ENCODE peak calls at places on chromosomes 2 and 18, in five cellular contexts. E is body of pancreas; L is cardiac muscle cell; W is CD8-positive, alpha-beta T cell; V is mesothelial cell of epicardium. F is an unnamed sample.

GRCh38 chr18:55275042-55275897 is 312.7 kb downstream of the TCF4 start:
- DNase-seq in E (no peak), L (peak; percentile 79), W (no peak), V (no peak), F (no peak)

GRCh38 chr2:145230546-145230945 is 710.6 kb upstream of the ZEB2 start:
- DNase-seq in E (no peak), L (no peak), W (no peak), V (no peak), F (no peak)

GRCh38 chr2:38301969-38302702 is 74.9 kb downstream of the ATL2 start:
- DNase-seq in E (no peak), L (no peak), W (no peak), V (no peak), F (no peak)

GRCh38 chr2:99682280-99683060 is 192.7 kb upstream of the REV1 start:
- DNase-seq in E (no peak), L (peak; percentile 36), W (no peak), V (no peak), F (no peak)

GRCh38 chr2:60424233-60424632 is 129.2 kb downstream of the BCL11A start:
- DNase-seq in E (no peak), L (no peak), W (no peak), V (no peak), F (no peak)

GRCh38 chr2:204982303-204982702 is 437.0 kb downstream of the PARD3B start:
- DNase-seq in E (no peak), L (peak; percentile 7), W (no peak), V (no peak), F (no peak)

GRCh38 chr2:200578778-200579177 is 7.0 kb upstream of the AOX1 start:
- DNase-seq in E (peak; percentile 20), L (peak; percentile 61), W (no peak), V (no peak), F (no peak)

GRCh38 chr2:113138428-113139322 is 11.3 kb downstream of the IL1RN start:
- DNase-seq in E (peak; percentile 78), L (peak; percentile 80), W (no peak), V (no peak), F (peak; percentile 77)

GRCh38 chr2:85988210-85988913 is 99.6 kb upstream of the ST3GAL5 start:
- DNase-seq in E (no peak), L (no peak), W (no peak), V (no peak), F (no peak)

GRCh38 chr18:48820483-48821250 is 130.1 kb downstream of the SMAD7 start:
- DNase-seq in E (peak; percentile 5), L (no peak), W (no peak), V (peak; percentile 16), F (no peak)

GRCh38 chr2:120254178-120254577 is 1.5 kb downstream of the RALB start:
- DNase-seq in E (no peak), L (no peak), W (no peak), V (no peak), F (no peak)

GRCh38 chr18:32095156-32095555 is 3.5 kb downstream of the RNF138 start:
- DNase-seq in E (no peak), L (no peak), W (no peak), V (no peak), F (no peak)

GRCh38 chr18:32469190-32469611 is 1.5 kb downstream of the GAREM1 start:
- DNase-seq in E (peak; percentile 78), L (peak; percentile 43), W (no peak), V (no peak), F (peak; percentile 42)

GRCh38 chr18:43396266-43396665 is 119.0 kb upstream of the SYT4 start:
- DNase-seq in E (no peak), L (peak; percentile 40), W (no peak), V (no peak), F (no peak)

GRCh38 chr18:55783921-55784320 is 195.9 kb upstream of the TCF4 start:
- DNase-seq in E (no peak), L (no peak), W (no peak), V (no peak), F (no peak)

GRCh38 chr2:127022817-127023216 is 84.1 kb downstream of the BIN1 start:
- DNase-seq in E (no peak), L (no peak), W (no peak), V (no peak), F (no peak)

GRCh38 chr2:127025357-127026062 is 81.4 kb downstream of the BIN1 start:
- DNase-seq in E (peak; percentile 59), L (peak; percentile 94), W (peak; percentile 56), V (no peak), F (peak; percentile 42)

GRCh38 chr2:127027715-127028114 is 79.2 kb downstream of the BIN1 start:
- DNase-seq in E (no peak), L (no peak), W (no peak), V (no peak), F (no peak)

GRCh38 chr2:127023504-127023903 is 83.5 kb downstream of the BIN1 start:
- DNase-seq in E (no peak), L (no peak), W (no peak), V (no peak), F (no peak)

GRCh38 chr2:127024769-127025356 is 82.1 kb downstream of the BIN1 start:
- DNase-seq in E (no peak), L (peak; percentile 55), W (no peak), V (no peak), F (no peak)
- TF ChIP-seq CTCF in E (peak; percentile 22), L (peak; percentile 46), W (no peak), V (no peak), F (peak; percentile 5)

DNA sequence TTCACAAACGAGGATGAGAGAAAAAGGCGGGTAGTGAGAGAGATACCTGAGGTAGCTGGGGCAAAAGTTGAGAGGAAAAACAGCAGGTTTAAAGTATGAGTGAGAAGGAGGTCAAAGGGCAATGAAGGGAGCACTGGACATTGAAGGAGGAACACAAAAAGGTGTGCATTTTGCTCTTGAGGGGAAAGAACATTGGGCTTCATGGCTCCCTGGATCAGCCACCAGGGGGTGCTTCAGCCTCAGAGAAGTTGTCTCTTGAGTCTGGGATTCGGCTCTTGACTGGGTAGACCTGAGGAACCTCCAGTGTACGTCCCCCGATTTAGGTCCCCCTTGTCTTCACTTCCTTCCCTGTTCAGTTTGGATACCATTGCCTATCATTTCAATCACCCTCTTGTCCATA is 128.5 kb downstream of the RAPGEF4 start:
- DNase-seq in E (peak; percentile 52), L (peak; percentile 60), W (no peak), V (no peak), F (peak; percentile 43)
- TF ChIP-seq CTCF in E (peak; percentile 79), L (peak; percentile 70), W (no peak), V (peak; percentile 39), F (peak; percentile 75)

DNA sequence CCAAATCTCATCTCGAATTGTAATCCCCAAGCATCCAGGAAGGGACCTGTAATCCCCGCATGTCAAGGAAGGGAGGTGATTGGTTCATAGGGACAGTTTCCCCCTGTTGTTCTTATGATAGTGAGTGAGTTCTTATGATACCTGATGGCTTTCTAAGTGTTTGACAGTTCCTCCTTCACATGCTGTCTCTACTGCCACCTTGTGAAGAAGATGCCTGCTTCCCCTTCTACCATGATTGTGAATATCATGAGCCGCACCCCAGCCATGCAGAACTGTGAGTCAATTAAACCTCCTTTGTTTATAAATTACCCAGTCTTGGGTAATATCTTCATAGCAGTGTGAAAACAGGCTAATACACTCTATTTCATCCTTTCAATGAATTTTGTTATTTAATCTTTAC is 446.7 kb downstream of the RNF144A start:
- DNase-seq in E (no peak), L (no peak), W (no peak), V (no peak), F (no peak)
- TF ChIP-seq CTCF in E (peak; percentile 9), L (no peak), W (no peak), V (no peak), F (no peak)

DNA sequence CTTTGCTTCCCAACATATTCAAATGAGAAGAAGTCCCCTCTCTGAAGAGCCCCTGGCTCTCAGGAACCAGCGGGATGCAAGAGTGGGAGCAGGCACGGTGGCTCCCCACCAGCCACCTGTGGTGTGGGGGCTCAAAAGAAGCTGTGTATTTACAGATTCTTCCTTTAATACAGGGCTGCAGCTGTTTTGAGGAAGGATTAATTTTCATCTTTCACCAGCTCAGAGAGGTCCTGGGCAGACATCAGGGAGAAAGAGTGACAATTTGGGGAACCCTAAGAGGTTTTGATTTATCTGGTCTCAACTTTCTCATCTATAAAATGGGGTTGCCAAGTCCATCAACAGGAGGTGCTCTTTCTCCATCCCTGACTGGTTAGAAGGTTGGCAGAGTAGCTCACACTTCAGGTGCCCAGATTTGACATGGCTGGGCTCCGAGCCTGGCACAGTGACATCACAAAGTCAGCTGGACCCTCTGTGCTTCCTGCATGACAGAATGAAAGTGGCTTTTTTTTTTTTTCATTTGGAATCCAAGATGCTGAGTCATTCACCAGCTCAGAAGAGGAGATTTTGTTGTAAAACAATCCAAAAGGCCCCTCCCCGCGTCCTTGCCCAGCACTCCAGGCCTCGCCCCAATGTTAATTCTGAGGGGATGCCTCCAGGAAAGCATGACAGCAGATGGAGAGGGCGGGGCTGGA is 15.5 kb upstream of the SIX2 start:
- DNase-seq in E (peak; percentile 73), L (peak; percentile 89), W (no peak), V (no peak), F (peak; percentile 78)
- TF ChIP-seq CTCF in E (peak; percentile 33), L (peak; percentile 21), W (no peak), V (no peak), F (no peak)

GRCh38 chr18:10035306-10035991 is 121.6 kb downstream of the VAPA start:
- DNase-seq in E (peak; percentile 92), L (no peak), W (no peak), V (no peak), F (peak; percentile 64)

GRCh38 chr18:10030816-10031541 is 117.2 kb downstream of the VAPA start:
- DNase-seq in E (no peak), L (no peak), W (no peak), V (no peak), F (no peak)

GRCh38 chr18:10029711-10030110 is 115.9 kb downstream of the VAPA start:
- DNase-seq in E (no peak), L (no peak), W (no peak), V (no peak), F (no peak)

GRCh38 chr18:10033038-10033437 is 119.2 kb downstream of the VAPA start:
- DNase-seq in E (peak; percentile 86), L (no peak), W (no peak), V (no peak), F (no peak)

DNA sequence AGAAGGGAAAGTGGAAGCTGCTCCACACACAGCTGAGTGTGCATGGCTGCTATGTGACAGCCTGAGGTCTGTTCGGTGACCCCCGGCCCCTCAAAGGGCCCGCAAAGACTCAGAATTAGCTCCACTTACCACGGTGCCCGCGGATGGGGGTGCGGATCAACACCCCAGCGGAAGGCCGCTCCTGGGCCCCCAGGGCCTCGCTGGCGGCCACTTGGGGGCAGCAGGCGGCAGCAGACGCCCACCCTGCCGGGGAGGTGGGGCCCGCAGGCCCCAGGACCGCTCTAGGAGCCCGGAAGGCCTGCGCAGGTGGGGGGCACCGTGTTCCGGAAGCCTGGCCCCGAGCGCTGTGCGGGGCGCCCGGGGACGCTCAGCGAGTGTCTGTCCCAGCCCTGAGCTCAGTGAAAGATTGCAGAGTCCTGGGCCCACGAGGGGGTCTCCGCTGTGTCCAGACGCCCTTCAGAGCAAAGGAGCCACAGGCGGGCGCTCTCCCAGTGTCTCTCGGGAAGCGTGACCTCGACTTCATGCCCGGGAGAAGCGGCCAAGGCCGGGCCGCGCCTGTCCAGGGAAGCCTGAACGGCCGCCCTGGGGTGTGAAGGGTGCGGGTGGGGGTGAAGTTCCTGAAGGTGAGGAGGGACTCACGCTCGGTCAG is 118.6 kb downstream of the VAPA start:
- DNase-seq in E (peak; percentile 43), L (no peak), W (peak; percentile 22), V (no peak), F (no peak)
- TF ChIP-seq CTCF in E (no peak), L (peak; percentile 47), W (no peak), V (no peak), F (no peak)

GRCh38 chr18:11587432-11587831 is 22.0 kb upstream of the SLC35G4 start:
- DNase-seq in E (no peak), L (no peak), W (no peak), V (no peak), F (no peak)

GRCh38 chr18:11587846-11588245 is 21.6 kb upstream of the SLC35G4 start:
- DNase-seq in E (no peak), L (no peak), W (no peak), V (no peak), F (no peak)

GRCh38 chr18:11591957-11592356 is 17.4 kb upstream of the SLC35G4 start:
- DNase-seq in E (no peak), L (no peak), W (no peak), V (no peak), F (no peak)
- TF ChIP-seq CTCF in E (no peak), L (no peak), W (no peak), V (no peak), F (no peak)

F was measured in Calu3.